ENCODE peak calls at places on chromosomes 7 and 10, in four cellular contexts. One of them, this sample, is unnamed.

GRCh38 chr10:127903789-127904188 is 3.1 kb upstream of the PTPRE start:
- DNase-seq in COLO829: no peak
- DNase-seq in WTC11: no peak
- DNase-seq in CD4-positive, CD25-positive, alpha-beta regulatory T cell: no peak
- DNase-seq in this sample: no peak

GRCh38 chr7:5428470-5429252 is 5.0 kb upstream of the TNRC18 start:
- DNase-seq in COLO829: no peak
- DNase-seq in WTC11: peak
- DNase-seq in CD4-positive, CD25-positive, alpha-beta regulatory T cell: no peak
- DNase-seq in this sample: no peak

GRCh38 chr10:109591631-109592030 is 331.7 kb downstream of the XPNPEP1 start:
- DNase-seq in COLO829: no peak
- DNase-seq in WTC11: no peak
- DNase-seq in CD4-positive, CD25-positive, alpha-beta regulatory T cell: no peak
- DNase-seq in this sample: no peak

GRCh38 chr7:56007167-56007652 is 42.8 kb downstream of the NIPSNAP2 start:
- DNase-seq in COLO829: no peak
- DNase-seq in WTC11: no peak
- DNase-seq in CD4-positive, CD25-positive, alpha-beta regulatory T cell: no peak
- DNase-seq in this sample: no peak

GRCh38 chr10:22606164-22606614 is 108.2 kb downstream of the PIP4K2A start:
- DNase-seq in COLO829: no peak
- DNase-seq in WTC11: no peak
- DNase-seq in CD4-positive, CD25-positive, alpha-beta regulatory T cell: no peak
- DNase-seq in this sample: no peak

GRCh38 chr7:73482746-73483145 is 39.3 kb downstream of the BAZ1B start:
- DNase-seq in COLO829: no peak
- DNase-seq in WTC11: no peak
- DNase-seq in CD4-positive, CD25-positive, alpha-beta regulatory T cell: no peak
- DNase-seq in this sample: no peak

GRCh38 chr10:10528563-10528910 is 489.1 kb upstream of the CELF2 start:
- DNase-seq in COLO829: no peak
- DNase-seq in WTC11: no peak
- DNase-seq in CD4-positive, CD25-positive, alpha-beta regulatory T cell: no peak
- DNase-seq in this sample: no peak

GRCh38 chr10:31359979-31360378 is 41.0 kb downstream of the ZEB1 start:
- DNase-seq in COLO829: no peak
- DNase-seq in WTC11: no peak
- DNase-seq in CD4-positive, CD25-positive, alpha-beta regulatory T cell: no peak
- DNase-seq in this sample: no peak

GRCh38 chr7:141754939-141755338 is 9.0 kb upstream of the TAS2R3 start:
- DNase-seq in COLO829: peak
- DNase-seq in WTC11: peak
- DNase-seq in CD4-positive, CD25-positive, alpha-beta regulatory T cell: no peak
- DNase-seq in this sample: peak

GRCh38 chr10:92387289-92387940 is 96.4 kb downstream of the MARCHF5 start:
- DNase-seq in COLO829: peak
- DNase-seq in WTC11: peak
- DNase-seq in CD4-positive, CD25-positive, alpha-beta regulatory T cell: no peak
- DNase-seq in this sample: no peak

GRCh38 chr7:12557282-12557681 is 13.2 kb upstream of the SCIN start:
- DNase-seq in COLO829: no peak
- DNase-seq in WTC11: no peak
- DNase-seq in CD4-positive, CD25-positive, alpha-beta regulatory T cell: no peak
- DNase-seq in this sample: no peak

GRCh38 chr7:156160811-156161210 is 348.5 kb upstream of the SHH start:
- DNase-seq in COLO829: no peak
- DNase-seq in WTC11: peak
- DNase-seq in CD4-positive, CD25-positive, alpha-beta regulatory T cell: no peak
- DNase-seq in this sample: no peak

GRCh38 chr10:75639726-75640125 is 208.3 kb downstream of the LRMDA start:
- DNase-seq in COLO829: no peak
- DNase-seq in WTC11: no peak
- DNase-seq in CD4-positive, CD25-positive, alpha-beta regulatory T cell: no peak
- DNase-seq in this sample: no peak

GRCh38 chr7:32893225-32893560 is 1.6 kb upstream of the KBTBD2 start:
- DNase-seq in COLO829: no peak
- DNase-seq in WTC11: no peak
- DNase-seq in CD4-positive, CD25-positive, alpha-beta regulatory T cell: no peak
- DNase-seq in this sample: no peak

GRCh38 chr7:91424372-91424771 is 160.1 kb downstream of the FZD1 start:
- DNase-seq in COLO829: no peak
- DNase-seq in WTC11: peak
- DNase-seq in CD4-positive, CD25-positive, alpha-beta regulatory T cell: no peak
- DNase-seq in this sample: no peak

GRCh38 chr10:92691591-92692084 is 1.9 kb downstream of the HHEX start:
- DNase-seq in COLO829: no peak
- DNase-seq in WTC11: peak
- DNase-seq in CD4-positive, CD25-positive, alpha-beta regulatory T cell: no peak
- DNase-seq in this sample: no peak

GRCh38 chr7:150356265-150356897 is 12.2 kb upstream of the REPIN1 start:
- DNase-seq in COLO829: peak
- DNase-seq in WTC11: no peak
- DNase-seq in CD4-positive, CD25-positive, alpha-beta regulatory T cell: no peak
- DNase-seq in this sample: peak

GRCh38 chr10:35875281-35875680 is 233.2 kb upstream of the FZD8 start:
- DNase-seq in COLO829: no peak
- DNase-seq in WTC11: peak
- DNase-seq in CD4-positive, CD25-positive, alpha-beta regulatory T cell: no peak
- DNase-seq in this sample: no peak

GRCh38 chr7:31858051-31858450 is 171.0 kb downstream of the PPP1R17 start:
- DNase-seq in COLO829: no peak
- DNase-seq in WTC11: no peak
- DNase-seq in CD4-positive, CD25-positive, alpha-beta regulatory T cell: no peak
- DNase-seq in this sample: no peak

GRCh38 chr10:71427246-71427645 is 30.5 kb downstream of the CDH23 start:
- DNase-seq in COLO829: no peak
- DNase-seq in WTC11: no peak
- DNase-seq in CD4-positive, CD25-positive, alpha-beta regulatory T cell: no peak
- DNase-seq in this sample: no peak

GRCh38 chr7:151086802-151087246 is 549 bp downstream of the AGAP3 start:
- DNase-seq in COLO829: no peak
- DNase-seq in WTC11: peak
- DNase-seq in CD4-positive, CD25-positive, alpha-beta regulatory T cell: no peak
- DNase-seq in this sample: peak

GRCh38 chr10:9608592-9608991 is 1409.1 kb upstream of the CELF2 start:
- DNase-seq in COLO829: no peak
- DNase-seq in WTC11: no peak
- DNase-seq in CD4-positive, CD25-positive, alpha-beta regulatory T cell: no peak
- DNase-seq in this sample: no peak

GRCh38 chr7:4682621-4683042 is 537 bp downstream of the FOXK1 start:
- DNase-seq in COLO829: no peak
- DNase-seq in WTC11: peak
- DNase-seq in CD4-positive, CD25-positive, alpha-beta regulatory T cell: no peak
- DNase-seq in this sample: peak

GRCh38 chr7:75920431-75921161 is 5.6 kb downstream of the POR start:
- DNase-seq in COLO829: no peak
- DNase-seq in WTC11: no peak
- DNase-seq in CD4-positive, CD25-positive, alpha-beta regulatory T cell: peak
- DNase-seq in this sample: peak

GRCh38 chr10:70925377-70926214 is 37.2 kb upstream of the PCBD1 start:
- DNase-seq in COLO829: no peak
- DNase-seq in WTC11: peak
- DNase-seq in CD4-positive, CD25-positive, alpha-beta regulatory T cell: peak
- DNase-seq in this sample: no peak

GRCh38 chr7:41436139-41436538 is 266.8 kb downstream of the INHBA start:
- DNase-seq in COLO829: no peak
- DNase-seq in WTC11: no peak
- DNase-seq in CD4-positive, CD25-positive, alpha-beta regulatory T cell: no peak
- DNase-seq in this sample: no peak

GRCh38 chr7:104160375-104160774 is 47.4 kb downstream of the ORC5 start:
- DNase-seq in COLO829: no peak
- DNase-seq in WTC11: no peak
- DNase-seq in CD4-positive, CD25-positive, alpha-beta regulatory T cell: no peak
- DNase-seq in this sample: no peak

GRCh38 chr7:94300176-94300835 is 94.4 kb upstream of the COL1A2 start:
- DNase-seq in COLO829: no peak
- DNase-seq in WTC11: no peak
- DNase-seq in CD4-positive, CD25-positive, alpha-beta regulatory T cell: no peak
- DNase-seq in this sample: no peak

GRCh38 chr7:33423646-33424020 is 294.3 kb downstream of the BBS9 start:
- DNase-seq in COLO829: peak
- DNase-seq in WTC11: peak
- DNase-seq in CD4-positive, CD25-positive, alpha-beta regulatory T cell: no peak
- DNase-seq in this sample: no peak

GRCh38 chr10:32111585-32111984 is 55.4 kb upstream of the KIF5B start:
- DNase-seq in COLO829: no peak
- DNase-seq in WTC11: no peak
- DNase-seq in CD4-positive, CD25-positive, alpha-beta regulatory T cell: no peak
- DNase-seq in this sample: no peak

GRCh38 chr10:45241865-45242518 is 73.4 kb downstream of the OR13A1 start:
- DNase-seq in COLO829: no peak
- DNase-seq in WTC11: no peak
- DNase-seq in CD4-positive, CD25-positive, alpha-beta regulatory T cell: no peak
- DNase-seq in this sample: no peak

GRCh38 chr10:124694467-124695195 is 49.5 kb downstream of the FAM53B start:
- DNase-seq in COLO829: no peak
- DNase-seq in WTC11: no peak
- DNase-seq in CD4-positive, CD25-positive, alpha-beta regulatory T cell: no peak
- DNase-seq in this sample: no peak

GRCh38 chr10:126536148-126536547 is 134.3 kb downstream of the C10orf90 start:
- DNase-seq in COLO829: no peak
- DNase-seq in WTC11: no peak
- DNase-seq in CD4-positive, CD25-positive, alpha-beta regulatory T cell: no peak
- DNase-seq in this sample: no peak

GRCh38 chr10:13685885-13686284 is 99.1 kb downstream of the PRPF18 start:
- DNase-seq in COLO829: no peak
- DNase-seq in WTC11: no peak
- DNase-seq in CD4-positive, CD25-positive, alpha-beta regulatory T cell: no peak
- DNase-seq in this sample: no peak

GRCh38 chr7:137967143-137968018 is 34.5 kb downstream of the CREB3L2 start:
- DNase-seq in COLO829: no peak
- DNase-seq in WTC11: no peak
- DNase-seq in CD4-positive, CD25-positive, alpha-beta regulatory T cell: no peak
- DNase-seq in this sample: no peak

GRCh38 chr7:117217121-117217520 is 105.7 kb downstream of the WNT2 start:
- DNase-seq in COLO829: no peak
- DNase-seq in WTC11: no peak
- DNase-seq in CD4-positive, CD25-positive, alpha-beta regulatory T cell: no peak
- DNase-seq in this sample: no peak

GRCh38 chr7:28573751-28574295 is 161.5 kb downstream of the CREB5 start:
- DNase-seq in COLO829: no peak
- DNase-seq in WTC11: no peak
- DNase-seq in CD4-positive, CD25-positive, alpha-beta regulatory T cell: no peak
- DNase-seq in this sample: no peak

GRCh38 chr7:19368540-19368939 is 223.3 kb upstream of the FERD3L start:
- DNase-seq in COLO829: no peak
- DNase-seq in WTC11: no peak
- DNase-seq in CD4-positive, CD25-positive, alpha-beta regulatory T cell: no peak
- DNase-seq in this sample: no peak

GRCh38 chr10:103479135-103479534 is at the start of gene CALHM3:
- DNase-seq in COLO829: no peak
- DNase-seq in WTC11: no peak
- DNase-seq in CD4-positive, CD25-positive, alpha-beta regulatory T cell: no peak
- DNase-seq in this sample: no peak

This sample was measured in naive thymus-derived CD4-positive, alpha-beta T cell.